ENCODE peak calls at places on chromosome 2, in four cellular contexts. L is body of pancreas, Q is IMR-90, I is stomach. W is an unnamed sample.

GRCh38 chr2:142031656-142032055 is 99.2 kb downstream of the LRP1B start:
- DNase-seq in I (no peak), L (no peak), Q (no peak), W (no peak)

GRCh38 chr2:56204556-56204955 is 20.8 kb downstream of the CCDC85A start:
- DNase-seq in I (no peak), Q (no peak), L (no peak), W (no peak)

GRCh38 chr2:75605770-75606535 is 40.6 kb upstream of the MRPL19 start:
- DNase-seq in Q (peak), L (peak), I (no peak), W (peak)

GRCh38 chr2:95025406-95026319 is at the start of gene MAL:
- DNase-seq in L (no peak), I (peak), Q (no peak), W (no peak)

GRCh38 chr2:114442545-114442944 is at the start of gene DPP10:
- DNase-seq in L (peak), I (no peak), Q (peak), W (no peak)

GRCh38 chr2:242011516-242011915 is 142.0 kb downstream of the RTP5 start:
- DNase-seq in L (no peak), I (no peak), Q (no peak), W (no peak)

GRCh38 chr2:1081411-1082225 is 131.0 kb downstream of the SNTG2 start:
- DNase-seq in L (peak), I (peak), Q (peak), W (no peak)

GRCh38 chr2:180983468-180984388 is 3.3 kb downstream of the UBE2E3 start:
- DNase-seq in L (peak), Q (peak), I (no peak), W (peak)

GRCh38 chr2:171541202-171541884 is 19.1 kb downstream of the CYBRD1 start:
- DNase-seq in I (no peak), Q (no peak), L (no peak), W (no peak)

GRCh38 chr2:83342860-83343329 is 1116.2 kb downstream of the SUCLG1 start:
- DNase-seq in L (no peak), Q (no peak), I (no peak), W (no peak)

GRCh38 chr2:32741575-32741974 is 113.7 kb downstream of the TTC27 start:
- DNase-seq in I (no peak), Q (no peak), L (no peak), W (no peak)

GRCh38 chr2:164661349-164661748 is 40.1 kb upstream of the GRB14 start:
- DNase-seq in Q (peak), L (no peak), I (no peak), W (peak)

GRCh38 chr2:189444322-189444721 is 3.0 kb downstream of the WDR75 start:
- DNase-seq in L (no peak), Q (peak), I (no peak), W (no peak)

GRCh38 chr2:209468796-209469325 is 45.0 kb downstream of the MAP2 start:
- DNase-seq in L (no peak), I (no peak), Q (no peak), W (no peak)

GRCh38 chr2:196278491-196278911 is 107.1 kb upstream of the STK17B start:
- DNase-seq in L (no peak), I (no peak), Q (peak), W (peak)

GRCh38 chr2:108446703-108447102 is 2.3 kb upstream of the GCC2 start:
- DNase-seq in Q (no peak), I (no peak), L (no peak), W (no peak)

GRCh38 chr2:69549421-69549820 is 94.1 kb downstream of the AAK1 start:
- DNase-seq in Q (peak), L (no peak), I (no peak), W (peak)

GRCh38 chr2:8457092-8457481 is 224.8 kb upstream of the ID2 start:
- DNase-seq in I (peak), L (peak), Q (no peak), W (no peak)

GRCh38 chr2:1818404-1818803 is 74.1 kb upstream of the PXDN start:
- DNase-seq in I (no peak), Q (peak), L (no peak), W (no peak)

GRCh38 chr2:109242222-109242653 is 113.2 kb downstream of the SH3RF3 start:
- DNase-seq in Q (no peak), L (no peak), I (no peak), W (no peak)

GRCh38 chr2:238862701-238863100 is 14.8 kb downstream of the TWIST2 start:
- DNase-seq in I (no peak), Q (no peak), L (no peak), W (no peak)
- H3K4me3 ChIP-seq in I (no peak), Q (no peak), L (no peak), W (no peak)

DNA sequence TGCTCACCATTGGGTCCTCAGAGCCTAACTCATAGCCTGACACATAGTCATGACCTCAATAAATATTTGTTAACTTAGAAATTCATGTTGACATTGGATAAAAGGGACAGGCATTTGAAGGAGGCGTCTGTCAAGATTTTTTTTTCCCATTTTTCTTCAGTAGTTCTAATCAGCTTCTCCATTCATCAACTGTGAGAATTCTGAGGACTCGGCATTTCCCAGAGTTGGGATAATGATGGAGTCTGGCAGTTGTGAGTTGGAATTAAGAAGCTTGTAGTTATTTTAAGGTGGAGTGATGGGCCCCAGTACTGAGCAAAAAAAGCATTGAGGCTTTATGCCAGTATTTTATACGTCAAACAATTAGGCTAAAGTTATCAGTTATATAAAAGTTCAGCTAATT is 4.6 kb downstream of the SPATS2L start:
- DNase-seq in L (no peak), I (no peak), Q (no peak), W (no peak)
- H3K4me3 ChIP-seq in L (no peak), I (no peak), Q (no peak), W (no peak)

DNA sequence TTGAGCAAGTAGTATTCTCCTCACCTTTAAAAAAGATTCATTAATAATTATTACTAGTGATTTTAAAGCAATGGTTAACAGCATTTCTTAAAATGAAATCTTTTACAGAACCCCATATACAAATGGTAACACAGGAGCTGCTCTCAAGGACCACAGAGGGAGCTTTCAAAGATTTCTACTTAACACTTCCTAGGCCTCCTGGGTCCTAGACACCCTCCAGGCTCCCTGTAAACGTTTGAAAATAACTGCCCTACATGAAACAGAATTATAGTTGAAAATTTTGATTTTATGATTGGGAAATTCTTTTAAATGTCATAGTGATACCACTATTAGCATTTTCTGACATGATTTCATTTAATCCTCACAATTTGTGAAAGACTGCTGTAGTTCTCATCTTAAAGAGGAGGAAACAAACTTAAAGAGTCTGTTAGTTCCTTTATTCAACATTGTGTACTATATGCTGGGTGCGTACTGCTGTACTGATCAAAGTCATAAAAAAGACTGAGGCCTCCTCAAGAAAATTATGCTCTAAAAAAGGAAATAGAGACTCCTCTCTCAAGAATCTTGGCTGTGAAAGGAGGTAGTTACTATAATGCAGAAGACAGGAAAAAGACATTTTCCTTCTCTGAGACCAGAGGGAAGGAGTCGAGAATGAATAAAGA is 10.6 kb downstream of the CUL3 start:
- DNase-seq in L (no peak), Q (no peak), I (no peak), W (no peak)
- H3K4me3 ChIP-seq in L (no peak), Q (no peak), I (no peak), W (no peak)

GRCh38 chr2:231717281-231718180 is 9.2 kb downstream of the PTMA start:
- DNase-seq in Q (peak), L (no peak), I (no peak), W (peak)
- H3K4me3 ChIP-seq in Q (no peak), L (no peak), I (no peak), W (no peak)

GRCh38 chr2:152566728-152567069 is 150.6 kb downstream of the PRPF40A start:
- DNase-seq in L (no peak), Q (peak), I (no peak), W (peak)
- H3K4me3 ChIP-seq in L (no peak), Q (no peak), I (no peak), W (no peak)

DNA sequence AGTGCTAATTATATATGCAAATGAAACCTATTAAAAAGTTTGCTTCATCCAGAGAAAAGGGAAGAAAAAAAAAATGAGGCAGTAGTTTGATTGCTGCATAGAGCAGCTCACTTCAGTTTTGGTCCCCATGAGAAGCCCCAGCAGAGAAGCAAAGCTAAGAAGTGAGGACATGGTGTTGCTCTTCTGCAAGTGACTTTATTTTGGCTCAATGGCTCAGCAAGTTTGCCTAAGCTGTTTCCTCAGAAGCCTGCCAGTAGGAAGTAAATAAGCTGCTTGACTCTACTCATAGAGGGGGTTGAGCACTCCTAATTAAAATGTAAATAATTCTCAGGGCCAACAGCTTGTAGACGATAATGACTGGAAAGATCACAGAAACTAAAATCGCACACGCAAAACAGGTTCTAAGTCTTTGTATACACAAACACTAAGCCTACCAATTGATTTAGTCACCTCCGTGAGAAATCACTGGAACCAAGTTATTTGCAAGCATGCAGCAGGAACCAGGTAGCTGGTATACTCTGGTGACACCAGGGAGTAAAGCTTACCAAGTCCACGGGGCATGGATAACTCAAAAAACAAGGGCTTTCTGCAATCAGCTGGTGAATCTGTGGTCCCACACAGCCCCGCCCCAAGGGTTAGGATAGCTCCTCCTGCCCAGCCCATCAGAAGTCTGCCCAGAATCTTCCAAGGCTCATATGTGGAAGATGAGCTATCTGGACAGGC is 39.7 kb upstream of the NABP1 start:
- DNase-seq in Q (no peak), I (no peak), L (peak), W (no peak)
- H3K4me3 ChIP-seq in Q (no peak), I (no peak), L (no peak), W (peak)

GRCh38 chr2:219460424-219460926 is 25.8 kb downstream of the SPEG start:
- DNase-seq in L (no peak), Q (peak), I (no peak), W (peak)

GRCh38 chr2:219461669-219462068 is 27.0 kb downstream of the SPEG start:
- DNase-seq in L (no peak), Q (no peak), I (no peak), W (no peak)

GRCh38 chr2:219462349-219462748 is 27.7 kb downstream of the SPEG start:
- DNase-seq in I (no peak), L (no peak), Q (no peak), W (no peak)

GRCh38 chr2:219459460-219460311 is 25.0 kb downstream of the SPEG start:
- DNase-seq in I (peak), Q (peak), L (peak), W (peak)

DNA sequence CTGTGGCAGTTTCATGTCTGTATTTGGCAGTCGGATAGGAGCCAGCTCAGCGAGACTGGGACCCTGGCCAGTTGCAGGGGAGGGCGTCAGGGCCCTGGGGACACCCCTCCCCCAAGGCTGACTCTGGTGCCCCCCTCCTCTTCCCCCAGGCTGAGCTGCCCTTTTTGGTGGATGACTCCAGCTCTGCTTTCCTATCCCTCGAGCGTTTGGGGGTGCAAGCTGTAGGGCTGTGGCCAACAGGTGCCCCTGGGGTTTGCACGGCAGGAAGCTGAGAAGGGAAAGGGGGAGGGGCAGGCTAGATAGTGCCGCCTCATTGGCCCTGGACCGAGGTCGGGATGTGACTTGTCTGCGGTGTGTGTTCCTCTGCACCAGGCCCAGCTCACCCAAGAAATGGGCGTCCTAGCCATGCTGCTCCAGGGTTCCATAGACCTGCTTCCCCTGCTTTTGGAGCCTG is 26.4 kb downstream of the SPEG start:
- DNase-seq in L (no peak), Q (peak), I (no peak), W (peak)
- H3K4me3 ChIP-seq in L (no peak), Q (no peak), I (peak), W (no peak)

DNA sequence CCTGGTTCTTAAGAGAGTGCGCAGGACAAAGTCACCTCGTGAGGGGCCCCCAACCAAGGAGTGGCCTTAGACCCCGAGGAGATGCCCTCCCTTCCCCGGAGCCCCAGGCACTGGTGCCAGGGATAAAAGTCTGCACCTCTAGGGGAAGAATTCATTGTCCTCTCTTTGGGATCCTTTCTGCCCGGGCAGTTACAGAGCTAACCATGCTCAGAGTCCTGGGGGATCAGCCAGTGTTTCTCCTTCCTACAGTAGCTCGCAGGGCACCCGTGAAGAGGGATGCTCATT is 3.0 kb upstream of the LPIN1 start:
- DNase-seq in L (no peak), I (no peak), Q (no peak), W (no peak)
- H3K4me3 ChIP-seq in L (no peak), I (no peak), Q (no peak), W (no peak)

GRCh38 chr2:158967114-158967730 is 1.2 kb upstream of the TANC1 start:
- DNase-seq in I (no peak), Q (no peak), L (peak), W (no peak)

GRCh38 chr2:158968396-158969161 is at the start of gene TANC1:
- DNase-seq in L (peak), I (peak), Q (peak), W (peak)

GRCh38 chr2:158966321-158966720 is 2.1 kb upstream of the TANC1 start:
- DNase-seq in I (no peak), Q (peak), L (no peak), W (no peak)

GRCh38 chr2:158969162-158969716 is 799 bp downstream of the TANC1 start:
- DNase-seq in L (no peak), I (no peak), Q (no peak), W (no peak)

DNA sequence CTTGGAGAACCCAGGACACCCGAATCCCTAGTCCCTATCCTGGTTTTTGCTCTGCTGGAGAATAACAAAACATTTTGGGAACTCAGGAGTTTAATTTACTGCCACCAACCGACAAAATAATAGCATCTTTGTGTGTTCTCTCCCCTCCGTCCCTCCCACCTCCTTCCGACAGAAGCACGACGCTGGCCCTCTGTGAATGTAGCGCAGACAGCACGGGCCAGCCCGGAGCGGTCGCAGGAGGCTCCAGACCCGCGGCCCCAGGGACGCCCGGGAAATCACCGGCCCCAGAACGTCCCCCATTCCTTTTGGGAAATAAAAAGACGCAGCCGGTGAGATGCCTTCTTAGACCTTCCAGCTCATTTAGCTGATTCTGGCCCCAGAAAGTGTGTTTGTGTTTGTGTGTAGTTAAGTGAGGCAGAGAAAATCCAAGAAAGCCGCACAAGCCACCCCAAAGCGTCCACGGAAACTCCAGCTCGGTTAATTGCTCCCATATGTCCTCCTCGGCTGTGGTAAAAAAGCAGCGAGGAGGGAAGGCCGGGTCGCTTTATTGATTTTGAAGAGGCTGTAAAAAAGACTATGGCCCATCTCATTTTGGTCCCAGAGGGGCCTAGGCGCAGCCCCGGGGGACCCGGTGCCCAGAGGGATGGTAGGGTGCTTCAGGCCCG is 577 bp upstream of the TANC1 start:
- DNase-seq in L (peak), Q (peak), I (peak), W (peak)
- H3K4me3 ChIP-seq in L (peak), Q (peak), I (peak), W (peak)

W was measured in astrocyte.